ENCODE peak calls at places on chromosome 5, in ten cellular contexts. P is CD4-positive, CD25-positive, alpha-beta regulatory T cell; J is stimulated activated CD8-positive, alpha-beta memory T cell treated with anti-CD3 and anti-CD28 coated beads, Interleukin-4, amount 100 ng/mL, for 24 hours; T is PC-3; G is HT1080; R is CD8-positive, alpha-beta T cell; Q is stimulated activated CD4-positive, alpha-beta T cell treated with anti-CD3 and anti-CD28 coated beads, Interleukin-2, amount 100 ng/mL, for 24 hours; X is H1; H is central memory CD4-positive, alpha-beta T cell; A is NCI-H774. Y is an unnamed sample.

GRCh38 chr5:150129813-150130492 is 25.7 kb downstream of the PDGFRB start:
- DNase-seq in P (no peak), J (peak), T (peak), G (peak), R (no peak), Q (peak), X (no peak), H (no peak), A (peak), Y (no peak)

GRCh38 chr5:179614745-179615144 is 8.7 kb downstream of the HNRNPH1 start:
- DNase-seq in P (no peak), J (no peak), T (no peak), G (no peak), R (no peak), Q (no peak), X (no peak), H (no peak), A (no peak), Y (no peak)

GRCh38 chr5:37825334-37825915 is 14.4 kb downstream of the GDNF start:
- DNase-seq in P (no peak), J (no peak), T (no peak), G (no peak), R (no peak), Q (no peak), X (no peak), H (no peak), A (peak), Y (peak)

GRCh38 chr5:74205745-74206570 is 434.6 kb downstream of the ENC1 start:
- DNase-seq in P (no peak), J (no peak), T (no peak), G (no peak), R (no peak), Q (no peak), X (no peak), H (no peak), A (no peak), Y (no peak)

GRCh38 chr5:141001854-141002666 is 35.8 kb downstream of the PCDHAC2 start:
- DNase-seq in P (no peak), J (no peak), T (peak), G (no peak), R (no peak), Q (no peak), X (peak), H (no peak), A (peak), Y (no peak)

GRCh38 chr5:159331099-159331973 is 1.0 kb upstream of the IL12B start:
- DNase-seq in P (peak), J (peak), T (peak), G (no peak), R (peak), Q (peak), X (no peak), H (peak), A (peak), Y (no peak)

GRCh38 chr5:153629027-153629426 is 138.6 kb downstream of the GRIA1 start:
- DNase-seq in P (no peak), J (no peak), T (peak), G (peak), R (no peak), Q (no peak), X (peak), H (no peak), A (no peak), Y (no peak)

GRCh38 chr5:115816226-115817042 is at the start of gene CDO1:
- DNase-seq in P (no peak), J (peak), T (no peak), G (peak), R (no peak), Q (peak), X (peak), H (peak), A (no peak), Y (no peak)

GRCh38 chr5:138805096-138805495 is 51.9 kb downstream of the CTNNA1 start:
- DNase-seq in P (no peak), J (no peak), T (no peak), G (peak), R (no peak), Q (no peak), X (no peak), H (no peak), A (no peak), Y (no peak)

GRCh38 chr5:123157797-123158528 is 68.9 kb downstream of the PRDM6 start:
- DNase-seq in P (no peak), J (no peak), T (peak), G (peak), R (no peak), Q (no peak), X (no peak), H (no peak), A (no peak), Y (no peak)

GRCh38 chr5:106331415-106331814 is 1339.3 kb downstream of the EFNA5 start:
- DNase-seq in P (no peak), J (no peak), T (no peak), G (peak), R (no peak), Q (no peak), X (no peak), H (no peak), A (no peak), Y (no peak)

GRCh38 chr5:136754216-136754615 is 388.9 kb upstream of the TRPC7 start:
- DNase-seq in P (no peak), J (no peak), T (no peak), G (no peak), R (no peak), Q (no peak), X (no peak), H (no peak), A (no peak), Y (no peak)

GRCh38 chr5:96572864-96573512 is 89.2 kb upstream of the CAST start:
- DNase-seq in P (no peak), J (no peak), T (peak), G (peak), R (no peak), Q (no peak), X (no peak), H (no peak), A (no peak), Y (no peak)

GRCh38 chr5:125584119-125584518 is 837.7 kb upstream of the ZNF608 start:
- DNase-seq in P (no peak), J (no peak), T (no peak), G (no peak), R (no peak), Q (no peak), X (no peak), H (no peak), A (no peak), Y (no peak)

GRCh38 chr5:89213584-89213983 is 330.6 kb upstream of the MEF2C start:
- DNase-seq in P (no peak), J (no peak), T (no peak), G (no peak), R (no peak), Q (no peak), X (no peak), H (no peak), A (no peak), Y (no peak)

GRCh38 chr5:176670449-176670848 is 23.2 kb downstream of the TSPAN17 start:
- DNase-seq in P (no peak), J (no peak), T (no peak), G (no peak), R (no peak), Q (no peak), X (no peak), H (no peak), A (no peak), Y (no peak)

GRCh38 chr5:116674881-116675627 is 100.4 kb upstream of the SEMA6A start:
- DNase-seq in P (no peak), J (no peak), T (no peak), G (no peak), R (no peak), Q (no peak), X (no peak), H (no peak), A (no peak), Y (no peak)

GRCh38 chr5:7478459-7478858 is 82.5 kb downstream of the ADCY2 start:
- DNase-seq in P (no peak), J (no peak), T (no peak), G (no peak), R (no peak), Q (no peak), X (no peak), H (no peak), A (peak), Y (no peak)

GRCh38 chr5:139194486-139194885 is 3.7 kb downstream of the SIL1 start:
- DNase-seq in P (no peak), J (no peak), T (no peak), G (no peak), R (no peak), Q (no peak), X (no peak), H (no peak), A (no peak), Y (no peak)

GRCh38 chr5:6291961-6292360 is 86.4 kb downstream of the MED10 start:
- DNase-seq in P (no peak), J (no peak), T (peak), G (peak), R (no peak), Q (no peak), X (no peak), H (no peak), A (no peak), Y (no peak)